ENCODE peak calls at places on chromosomes 2 and 18, in seven cellular contexts. U, J, Z, T, E, A and N are unnamed samples.

GRCh38 chr2:19887508-19887907 is 14.3 kb downstream of the TTC32 start:
- DNase-seq in T (no peak), Z (no peak), E (no peak), A (no peak), J (no peak), U (no peak), N (no peak)

GRCh38 chr2:141692829-141693228 is 438.0 kb downstream of the LRP1B start:
- DNase-seq in A (no peak), E (no peak), T (no peak), Z (no peak), U (no peak), J (no peak), N (no peak)

GRCh38 chr2:74554821-74555531 is 456 bp downstream of the DOK1 start:
- DNase-seq in T (peak), U (no peak), J (peak), E (peak), A (peak), Z (no peak), N (peak)

GRCh38 chr2:127321306-127321705 is 27.4 kb upstream of the ERCC3 start:
- DNase-seq in J (no peak), U (no peak), E (no peak), Z (no peak), A (no peak), T (no peak), N (no peak)

GRCh38 chr2:33034784-33035183 is 88.0 kb downstream of the LTBP1 start:
- DNase-seq in U (no peak), E (no peak), J (no peak), A (no peak), Z (no peak), T (no peak), N (no peak)

GRCh38 chr2:63192169-63192888 is 141.7 kb downstream of the OTX1 start:
- DNase-seq in E (peak), J (no peak), A (no peak), U (no peak), T (no peak), Z (no peak), N (no peak)

GRCh38 chr18:53789376-53790247 is 434.9 kb downstream of the MBD2 start:
- DNase-seq in Z (no peak), U (no peak), A (no peak), T (no peak), J (no peak), E (no peak), N (no peak)

GRCh38 chr2:148642891-148643416 is 1.6 kb upstream of the EPC2 start:
- DNase-seq in E (peak), A (no peak), J (no peak), T (no peak), Z (no peak), U (peak), N (no peak)

GRCh38 chr2:56680971-56681631 is 497.3 kb downstream of the CCDC85A start:
- DNase-seq in J (peak), A (no peak), E (no peak), U (no peak), Z (peak), T (no peak), N (no peak)